ENCODE peak calls at places on chromosomes 2 and 18, in five cellular contexts. T is cardiac fibroblast, C is fibroblast of lung, N is IMR-90, A is AG04449. B is an unnamed sample.

GRCh38 chr2:225165052-225165451 is 122.8 kb upstream of the DOCK10 start:
- DNase-seq in T (no peak), C (peak; percentile 31), N (peak; percentile 82), A (peak; percentile 31), B (no peak)

GRCh38 chr2:63614448-63614968 is 25.7 kb downstream of the MDH1 start:
- DNase-seq in T (peak; percentile 11), C (no peak), N (peak; percentile 61), A (peak; percentile 71), B (peak; percentile 60)

GRCh38 chr2:47508641-47509040 is 105.7 kb downstream of the MSH2 start:
- DNase-seq in T (no peak), C (no peak), N (no peak), A (no peak), B (no peak)

GRCh38 chr2:68292108-68292710 is 27.5 kb downstream of the CNRIP1 start:
- DNase-seq in T (peak; percentile 48), C (peak; percentile 46), N (peak; percentile 37), A (no peak), B (no peak)

GRCh38 chr2:157839162-157839801 is 36.8 kb downstream of the ACVR1 start:
- DNase-seq in T (peak; percentile 62), C (peak; percentile 81), N (peak; percentile 71), A (no peak), B (no peak)

GRCh38 chr2:126107883-126108282 is 548.1 kb upstream of the GYPC start:
- DNase-seq in T (no peak), C (no peak), N (no peak), A (no peak), B (no peak)

GRCh38 chr18:79965119-79965902 is 868 bp downstream of the HSBP1L1 start:
- DNase-seq in T (peak; percentile 85), C (peak; percentile 76), N (peak; percentile 91), A (no peak), B (no peak)

GRCh38 chr2:70671059-70671685 is 96.8 kb downstream of the ADD2 start:
- DNase-seq in T (peak; percentile 2), C (no peak), N (no peak), A (no peak), B (no peak)

GRCh38 chr2:56132138-56132537 is 51.7 kb upstream of the CCDC85A start:
- DNase-seq in T (peak; percentile 67), C (peak; percentile 59), N (peak; percentile 47), A (peak; percentile 9), B (peak; percentile 10)

GRCh38 chr2:53969285-53970094 is 1.3 kb downstream of the PSME4 start:
- DNase-seq in T (peak; percentile 49), C (peak; percentile 69), N (peak; percentile 80), A (no peak), B (peak; percentile 38)

GRCh38 chr2:170455617-170456426 is 259.3 kb upstream of the SP5 start:
- DNase-seq in T (no peak), C (peak; percentile 22), N (no peak), A (no peak), B (no peak)

GRCh38 chr2:211114826-211115450 is 558.5 kb downstream of the CPS1 start:
- DNase-seq in T (peak; percentile 29), C (peak; percentile 0), N (no peak), A (no peak), B (no peak)

GRCh38 chr2:59885536-59885935 is 667.9 kb downstream of the BCL11A start:
- DNase-seq in T (no peak), C (no peak), N (no peak), A (no peak), B (no peak)

GRCh38 chr2:230987137-230988020 is 8.5 kb upstream of the SPATA3 start:
- DNase-seq in T (peak; percentile 74), C (peak; percentile 58), N (peak; percentile 47), A (no peak), B (no peak)

GRCh38 chr18:55781481-55781957 is 193.5 kb upstream of the TCF4 start:
- DNase-seq in T (peak; percentile 88), C (peak; percentile 83), N (peak; percentile 77), A (peak; percentile 14), B (no peak)

GRCh38 chr18:55779711-55780590 is 192.0 kb upstream of the TCF4 start:
- DNase-seq in T (peak; percentile 52), C (no peak), N (peak; percentile 30), A (no peak), B (no peak)

GRCh38 chr18:55778731-55779460 is 190.9 kb upstream of the TCF4 start:
- DNase-seq in T (peak; percentile 45), C (no peak), N (no peak), A (no peak), B (no peak)

GRCh38 chr18:55779461-55779710 is 191.4 kb upstream of the TCF4 start:
- DNase-seq in T (peak; percentile 32), C (no peak), N (no peak), A (no peak), B (no peak)

DNA sequence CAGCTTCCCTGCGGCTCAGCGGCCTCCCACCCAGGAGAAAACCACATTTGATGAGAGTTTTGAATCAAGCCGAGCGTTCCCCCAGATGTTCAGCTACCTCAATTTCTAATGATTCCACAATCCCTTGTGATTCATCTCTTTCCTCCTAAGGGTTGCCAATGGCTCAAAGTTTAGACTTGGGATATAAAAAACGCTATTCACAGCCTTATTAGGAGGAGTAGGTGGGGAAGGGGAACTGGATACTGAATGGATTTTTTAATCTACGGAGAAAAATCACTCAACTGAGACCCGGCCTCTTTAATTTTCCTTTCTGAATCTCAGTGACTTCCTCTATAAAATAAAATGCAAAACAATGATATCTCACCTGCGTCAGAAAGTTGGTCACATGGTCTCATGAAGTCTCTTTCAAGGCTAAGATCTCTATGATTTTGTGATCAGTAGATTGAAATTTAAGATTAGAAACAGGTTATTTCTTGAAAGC is 192.6 kb upstream of the TCF4 start:
- DNase-seq in T (peak; percentile 40), C (peak; percentile 29), N (peak; percentile 48), A (no peak), B (no peak)
- H3K4me3 ChIP-seq in T (peak overlapping the region; percentile 36), C (peak overlapping the region; percentile 39), N (peak overlapping the region; percentile 72), A (peak overlapping the region; percentile 62), B (peak overlapping the region; percentile 73)

GRCh38 chr2:162312853-162313252 is 5.6 kb downstream of the IFIH1 start:
- DNase-seq in T (no peak), C (no peak), N (no peak), A (no peak), B (no peak)

GRCh38 chr2:162317910-162318279 is 589 bp downstream of the IFIH1 start:
- DNase-seq in T (peak; percentile 7), C (no peak), N (no peak), A (no peak), B (no peak)

GRCh38 chr2:162316590-162316989 is 1.9 kb downstream of the IFIH1 start:
- DNase-seq in T (no peak), C (no peak), N (no peak), A (no peak), B (no peak)

GRCh38 chr2:162317058-162317742 is 1.3 kb downstream of the IFIH1 start:
- DNase-seq in T (no peak), C (no peak), N (no peak), A (no peak), B (no peak)

GRCh38 chr2:162318280-162319222 is at the start of gene IFIH1:
- DNase-seq in T (peak; percentile 90), C (peak; percentile 92), N (peak; percentile 89), A (peak; percentile 34), B (peak; percentile 55)
- TF ChIP-seq CTCF in T (peak; percentile 37), C (peak; percentile 56), N (peak; percentile 43), A (peak; percentile 58), B (peak; percentile 49)

DNA sequence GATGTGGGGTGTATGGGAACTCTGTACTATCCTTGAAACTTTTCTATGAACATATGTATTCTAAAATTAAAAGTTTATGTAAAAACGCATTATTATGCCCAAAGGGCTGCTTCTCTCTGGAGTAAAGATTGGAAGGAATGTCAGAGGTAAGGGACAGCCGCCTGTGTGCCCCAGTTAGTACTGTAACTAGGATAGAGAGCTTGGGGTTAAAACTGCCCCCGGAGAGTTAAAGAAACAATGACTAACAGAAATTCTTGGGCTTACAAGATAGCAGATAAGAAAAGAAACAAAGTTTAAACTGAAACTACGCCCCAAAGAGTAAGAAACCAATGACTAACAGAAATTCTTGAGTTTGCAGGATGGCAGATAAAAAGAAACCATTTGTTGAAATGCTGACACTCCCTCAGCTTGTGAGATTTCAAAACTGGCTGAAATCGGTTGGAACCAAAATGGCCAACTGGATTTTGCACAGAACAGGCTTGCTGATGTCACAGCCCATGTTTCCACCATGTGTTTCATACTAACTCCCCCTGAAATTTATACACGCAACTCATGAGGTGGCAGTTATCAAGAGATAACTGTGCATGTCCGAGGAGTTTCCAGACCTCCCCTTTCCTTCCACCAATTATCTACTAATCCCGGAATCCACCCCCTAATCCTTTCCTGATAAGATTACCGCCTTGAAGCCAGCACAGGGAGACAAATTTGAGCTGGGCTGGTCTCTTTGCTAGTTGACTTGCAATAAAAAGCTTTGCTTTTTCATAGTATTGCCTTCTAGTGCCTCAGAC is 8.7 kb upstream of the TXNDC2 start:
- DNase-seq in T (peak; percentile 98), C (peak; percentile 95), N (peak; percentile 97), A (peak; percentile 69), B (peak; percentile 88)
- H3K4me3 ChIP-seq in T (peak overlapping the region; percentile 15), C (peak overlapping the region; percentile 39), N (peak overlapping the region; percentile 39), A (peak overlapping the region; percentile 52), B (peak overlapping the region; percentile 29)

DNA sequence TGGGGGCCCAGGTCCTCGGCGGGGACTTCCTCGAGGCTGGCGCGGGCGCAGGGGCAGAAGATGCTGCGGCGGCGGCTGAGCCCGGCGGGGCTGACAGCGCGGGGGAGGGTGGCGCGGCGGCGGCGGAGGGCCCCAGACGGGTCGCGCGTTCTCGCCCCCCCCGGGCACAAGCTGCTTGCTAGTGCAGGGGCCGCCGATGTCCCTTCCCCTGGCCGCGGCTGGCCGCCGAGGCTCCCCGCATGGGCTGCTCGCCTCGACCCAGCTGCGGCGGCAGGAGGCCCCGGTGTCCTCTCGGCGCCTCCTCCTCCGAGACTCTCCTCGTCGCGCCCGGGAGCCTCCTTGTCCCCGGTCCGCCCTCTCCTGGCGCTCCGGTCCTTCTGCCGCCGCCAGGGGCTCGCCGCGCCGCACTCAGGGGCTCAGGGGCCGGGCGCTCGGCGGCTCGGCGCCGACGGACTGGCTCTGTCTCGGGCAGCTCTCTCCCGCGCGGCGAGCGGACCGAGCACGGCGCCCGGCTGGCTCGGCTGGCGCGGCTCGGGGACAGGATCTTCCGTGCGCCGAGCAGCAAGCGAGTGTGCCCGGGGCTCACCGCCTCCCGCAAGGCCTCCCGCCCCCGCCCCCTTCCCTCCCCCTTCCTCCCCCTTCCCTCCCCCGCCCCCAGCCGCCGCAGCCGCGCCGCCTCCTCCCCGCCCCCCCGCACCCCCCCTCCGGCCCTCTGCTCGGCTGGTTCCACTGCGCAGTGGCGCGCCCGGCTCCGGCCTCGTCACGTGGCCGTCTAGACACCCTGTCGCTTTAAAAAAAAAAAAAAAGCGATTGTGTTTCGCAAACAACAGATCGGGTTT is 902 bp upstream of the SMAD7 start:
- DNase-seq in T (peak; percentile 95), C (peak; percentile 91), N (peak; percentile 86), A (no peak), B (peak; percentile 75)
- TF ChIP-seq CTCF in T (no peak), C (no peak), N (peak; percentile 31), A (peak; percentile 48), B (peak; percentile 8)